ENCODE peak calls at places on chromosomes 4 and X, in seven cellular contexts. E is brain microvascular endothelial cell, C is heart left ventricle, L is lung, I is thyroid gland, A is fibroblast of lung, Z is GM23248. S is an unnamed sample.

GRCh38 chr4:825969-826330 is at the start of gene CPLX1:
- DNase-seq in C (no peak), L (no peak), I (peak; percentile 42), A (no peak), E (no peak), Z (peak; percentile 67), S (no peak)

GRCh38 chr4:166957451-166957850 is 276.8 kb downstream of the SPOCK3 start:
- DNase-seq in I (no peak), L (no peak), C (no peak), E (no peak), Z (no peak), A (no peak), S (no peak)

GRCh38 chr4:137994858-137995257 is 247.3 kb downstream of the SLC7A11 start:
- DNase-seq in Z (peak; percentile 69), C (no peak), L (no peak), I (no peak), E (peak; percentile 9), A (no peak), S (no peak)

GRCh38 chrX:119340606-119341205 is 58.4 kb upstream of the SLC25A43 start:
- DNase-seq in Z (no peak), L (no peak), A (no peak), I (no peak), C (no peak), E (no peak), S (no peak)

GRCh38 chrX:77597090-77597489 is 149.9 kb downstream of the FGF16 start:
- DNase-seq in L (no peak), E (no peak), A (peak; percentile 52), Z (peak; percentile 66), C (no peak), I (no peak), S (no peak)

GRCh38 chrX:68307767-68308166 is 125.5 kb downstream of the OPHN1 start:
- DNase-seq in I (no peak), A (peak; percentile 51), L (no peak), E (peak; percentile 33), C (no peak), Z (peak; percentile 79), S (no peak)

GRCh38 chrX:130829526-130830515 is 73.2 kb downstream of the ENOX2 start:
- DNase-seq in E (no peak), I (no peak), C (no peak), L (no peak), A (peak; percentile 27), Z (no peak), S (no peak)

GRCh38 chrX:136166221-136166855 is 19.0 kb downstream of the FHL1 start:
- DNase-seq in Z (peak; percentile 68), C (no peak), I (no peak), A (peak; percentile 70), L (no peak), E (no peak), S (no peak)

GRCh38 chr4:122548452-122548851 is 72.4 kb downstream of the IL21 start:
- DNase-seq in C (no peak), I (no peak), E (peak; percentile 75), L (no peak), Z (no peak), A (peak; percentile 11), S (no peak)

GRCh38 chr4:6938237-6938636 is 28.6 kb downstream of the TBC1D14 start:
- DNase-seq in A (no peak), I (no peak), Z (no peak), L (no peak), C (peak; percentile 50), E (no peak), S (no peak)

GRCh38 chr4:6941796-6942195 is 32.2 kb downstream of the TBC1D14 start:
- DNase-seq in E (no peak), Z (no peak), A (no peak), I (no peak), C (no peak), L (no peak), S (no peak)

GRCh38 chr4:6940744-6941137 is 31.1 kb downstream of the TBC1D14 start:
- DNase-seq in E (no peak), L (no peak), C (no peak), A (no peak), I (no peak), Z (no peak), S (no peak)

GRCh38 chr4:6938758-6939201 is 29.2 kb downstream of the TBC1D14 start:
- DNase-seq in C (peak; percentile 44), L (no peak), I (no peak), A (no peak), E (no peak), Z (no peak), S (no peak)

DNA sequence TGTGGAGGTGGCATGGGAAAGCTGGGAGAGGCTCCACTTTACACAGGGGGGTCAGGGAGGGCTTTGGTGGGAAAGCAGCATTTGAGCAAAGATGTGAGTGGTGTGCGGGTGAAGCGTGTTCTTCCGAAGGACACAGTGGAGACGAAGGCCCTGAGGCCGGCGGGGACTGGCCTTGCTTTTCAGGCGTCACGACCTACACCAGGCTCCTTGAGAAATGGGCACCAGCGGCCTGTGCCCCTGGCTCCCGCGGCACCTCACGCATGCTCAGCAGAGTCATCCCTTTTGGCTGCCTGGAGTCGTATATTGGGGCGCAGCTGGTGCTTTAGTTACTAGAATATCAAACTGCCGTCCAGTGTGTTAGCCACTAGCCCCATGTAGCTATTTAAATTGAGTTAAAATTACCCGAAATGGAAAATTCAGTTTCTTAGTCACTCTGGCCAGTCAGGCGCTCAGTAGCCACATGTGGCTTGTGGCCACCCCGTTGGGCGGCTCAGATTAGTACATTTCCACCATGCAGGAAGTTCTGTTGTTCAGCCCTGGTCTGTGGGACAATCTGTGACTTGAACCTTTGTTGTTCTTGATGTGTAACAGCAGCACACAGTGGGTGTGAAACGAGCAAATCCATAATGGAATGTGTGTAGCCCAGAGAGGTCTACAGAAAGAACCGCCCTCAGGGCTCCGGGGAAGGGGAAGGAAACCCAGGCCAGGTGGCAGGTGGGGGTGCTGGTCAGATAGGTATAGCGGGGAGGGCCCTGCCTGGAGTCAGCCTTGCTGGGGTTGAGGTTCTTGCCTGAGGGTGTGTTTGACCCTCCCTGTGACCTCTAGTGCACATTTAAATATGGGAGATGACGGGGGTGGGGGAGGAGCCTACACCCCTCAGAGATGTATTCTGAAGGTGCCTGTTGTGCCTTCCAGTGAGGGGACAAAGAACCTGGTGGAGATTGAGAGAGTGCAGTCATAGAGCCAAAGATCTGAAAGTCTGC is 30.4 kb downstream of the TBC1D14 start:
- DNase-seq in A (no peak), C (no peak), Z (no peak), L (no peak), I (no peak), E (no peak), S (no peak)
- H3K27ac ChIP-seq in A (no peak overlapping the region), C (no peak overlapping the region), Z (no peak overlapping the region), L (no peak overlapping the region), I (no peak overlapping the region), E (no peak overlapping the region), S (peak overlapping the region; percentile 13)

GRCh38 chr4:59247032-59247431 is 1953.1 kb upstream of the ADGRL3 start:
- DNase-seq in L (no peak), Z (peak; percentile 2), A (peak; percentile 0), I (no peak), C (no peak), E (no peak), S (no peak)

GRCh38 chr4:59240030-59240429 is 1960.1 kb upstream of the ADGRL3 start:
- DNase-seq in I (no peak), C (no peak), L (no peak), A (no peak), Z (no peak), E (no peak), S (no peak)

GRCh38 chr4:59248313-59248712 is 1951.8 kb upstream of the ADGRL3 start:
- DNase-seq in I (no peak), C (no peak), A (no peak), E (no peak), L (no peak), Z (no peak), S (no peak)

GRCh38 chr4:59238212-59238611 is 1961.9 kb upstream of the ADGRL3 start:
- DNase-seq in L (no peak), C (no peak), I (no peak), Z (no peak), A (no peak), E (no peak), S (no peak)

DNA sequence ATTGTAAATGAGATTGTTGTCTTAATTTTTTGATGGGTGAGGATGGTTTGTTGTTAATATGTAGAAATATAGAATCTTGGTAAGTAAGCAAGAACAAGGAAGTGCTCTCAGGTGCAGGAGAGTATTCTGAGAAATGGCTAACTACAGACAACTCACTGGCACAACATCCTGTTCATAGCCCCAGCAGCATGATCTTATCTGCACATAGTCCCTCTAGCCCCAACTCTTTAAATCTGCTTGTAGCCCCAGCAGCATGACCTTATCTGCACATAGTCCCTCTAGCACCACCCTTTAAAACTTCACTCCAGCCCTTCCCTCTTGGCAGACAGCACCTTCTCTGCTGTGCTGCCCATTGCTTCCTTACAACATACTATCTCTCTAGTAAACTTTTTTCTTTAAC is 1957.1 kb upstream of the ADGRL3 start:
- DNase-seq in I (no peak), C (no peak), L (no peak), E (no peak), Z (no peak), A (no peak), S (no peak)
- H3K27ac ChIP-seq in I (no peak overlapping the region), C (no peak overlapping the region), L (no peak overlapping the region), E (no peak overlapping the region), Z (no peak overlapping the region), A (no peak overlapping the region), S (no peak overlapping the region)

DNA sequence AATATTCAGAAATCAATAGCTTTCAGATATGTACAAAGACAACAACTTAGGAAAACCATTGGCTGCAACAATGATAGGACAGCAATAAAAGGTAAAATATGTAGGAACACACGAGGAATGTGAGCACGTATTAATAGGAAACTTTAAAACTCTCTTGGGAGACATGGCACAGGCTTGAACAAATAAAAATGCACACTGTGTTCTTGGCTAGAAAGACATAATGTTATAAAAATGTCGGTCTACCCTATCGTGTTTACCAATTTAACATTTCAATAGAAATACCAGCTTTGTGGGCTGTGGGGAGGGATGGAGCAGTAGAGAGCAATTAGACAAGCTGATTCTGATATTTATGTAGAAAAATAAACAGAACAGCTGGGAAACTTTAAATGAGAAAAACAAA is 69.0 kb upstream of the FAM9B start:
- DNase-seq in E (no peak), Z (no peak), I (no peak), C (no peak), L (no peak), A (no peak), S (no peak)
- H3K27ac ChIP-seq in E (no peak overlapping the region), Z (no peak overlapping the region), I (no peak overlapping the region), C (no peak overlapping the region), L (no peak overlapping the region), A (no peak overlapping the region), S (no peak overlapping the region)

GRCh38 chr4:20248155-20248558 is 3.5 kb upstream of the SLIT2 start:
- DNase-seq in L (no peak), Z (peak; percentile 90), E (peak; percentile 80), I (no peak), C (no peak), A (peak; percentile 85), S (no peak)
- H3K27ac ChIP-seq in L (no peak overlapping the region), Z (peak overlapping the region; percentile 56), E (no peak overlapping the region), I (no peak overlapping the region), C (no peak overlapping the region), A (no peak overlapping the region), S (no peak overlapping the region)

GRCh38 chrX:42944381-42944998 is 166.5 kb upstream of the PPP1R2C start:
- DNase-seq in C (no peak), I (no peak), E (no peak), L (no peak), Z (no peak), A (no peak), S (no peak)
- H3K27ac ChIP-seq in C (no peak overlapping the region), I (no peak overlapping the region), E (no peak overlapping the region), L (no peak overlapping the region), Z (no peak overlapping the region), A (no peak overlapping the region), S (peak overlapping the region; percentile 44)

S was measured in CD4-positive, alpha-beta T cell.